ENCODE peak calls at places on chromosomes 16 and 17, in four cellular contexts. U, S, P and E are unnamed samples.

GRCh38 chr16:31496670-31497069 is 11.5 kb downstream of the RUSF1 start:
- DNase-seq in S (no peak), P (no peak), U (no peak), E (no peak)

GRCh38 chr17:29237476-29238132 is 9.1 kb upstream of the CRYBA1 start:
- DNase-seq in U (no peak), S (no peak), P (peak; percentile 30), E (no peak)

GRCh38 chr16:50683689-50684374 is 2.7 kb upstream of the SNX20 start:
- DNase-seq in U (no peak), P (no peak), S (no peak), E (no peak)

GRCh38 chr17:47987240-47987835 is 16.4 kb downstream of the CDK5RAP3 start:
- DNase-seq in U (no peak), S (no peak), P (no peak), E (peak; percentile 40)

GRCh38 chr16:14194706-14195105 is 123.6 kb downstream of the MRTFB start:
- DNase-seq in U (no peak), P (no peak), S (no peak), E (no peak)

GRCh38 chr17:27595208-27595607 is 35.8 kb upstream of the LGALS9 start:
- DNase-seq in P (no peak), U (no peak), S (no peak), E (no peak)

GRCh38 chr16:16033208-16033717 is 83.8 kb downstream of the ABCC1 start:
- DNase-seq in S (no peak), U (no peak), P (peak; percentile 16), E (no peak)

GRCh38 chr16:8571061-8571596 is 19.2 kb downstream of the TMEM114 start:
- DNase-seq in S (peak; percentile 94), U (no peak), P (no peak), E (no peak)

GRCh38 chr16:30375830-30376229 is 1.2 kb downstream of the MYL11 start:
- DNase-seq in P (no peak), S (no peak), U (no peak), E (no peak)

GRCh38 chr17:47225911-47226688 is 17.0 kb downstream of the MYL4 start:
- DNase-seq in P (no peak), U (no peak), S (no peak), E (no peak)

GRCh38 chr17:61324540-61324868 is 75.1 kb upstream of the TBX2 start:
- DNase-seq in S (peak; percentile 49), P (no peak), U (no peak), E (no peak)

GRCh38 chr17:57484081-57484666 is 227.9 kb downstream of the MSI2 start:
- DNase-seq in S (no peak), P (no peak), U (no peak), E (no peak)

GRCh38 chr16:28951410-28951943 is 740 bp downstream of the NFATC2IP start:
- DNase-seq in S (no peak), P (peak; percentile 62), U (no peak), E (peak; percentile 41)

GRCh38 chr17:56130030-56130429 is 23.2 kb upstream of the ANKFN1 start:
- DNase-seq in U (no peak), S (no peak), P (no peak), E (no peak)

GRCh38 chr17:74859439-74860228 is at the start of gene GRIN2C:
- DNase-seq in P (no peak), S (no peak), U (no peak), E (no peak)

GRCh38 chr16:26951950-26952349 is 114.8 kb upstream of the C16orf82 start:
- DNase-seq in S (no peak), P (no peak), U (no peak), E (no peak)

GRCh38 chr16:55671206-55671973 is 15.6 kb downstream of the SLC6A2 start:
- DNase-seq in S (no peak), U (no peak), P (peak; percentile 3), E (peak; percentile 19)

GRCh38 chr17:3973498-3974137 is 9.4 kb upstream of the ATP2A3 start:
- DNase-seq in U (no peak), P (no peak), S (no peak), E (no peak)

GRCh38 chr17:2107050-2107449 is 52.1 kb downstream of the HIC1 start:
- DNase-seq in S (no peak), P (no peak), U (no peak), E (no peak)

GRCh38 chr17:43393944-43394482 is 4.8 kb upstream of the ARL4D start:
- DNase-seq in S (peak; percentile 83), P (peak; percentile 84), U (peak; percentile 91), E (peak; percentile 94)

GRCh38 chr16:4200000-4200780 is 41.7 kb downstream of the SRL start:
- DNase-seq in P (peak; percentile 79), U (peak; percentile 74), S (peak; percentile 50), E (peak; percentile 74)

GRCh38 chr17:20095366-20096080 is 86.4 kb downstream of the SPECC1 start:
- DNase-seq in U (peak; percentile 67), P (peak; percentile 38), S (peak; percentile 43), E (peak; percentile 54)

GRCh38 chr16:30774367-30775130 is 12.4 kb downstream of the RNF40 start:
- DNase-seq in S (no peak), U (no peak), P (no peak), E (no peak)

GRCh38 chr17:7673239-7673638 is 14.1 kb downstream of the TP53 start:
- DNase-seq in S (peak; percentile 27), U (no peak), P (peak; percentile 47), E (peak; percentile 78)

GRCh38 chr16:31216552-31217530 is at the start of gene PYDC1:
- DNase-seq in P (no peak), U (no peak), S (no peak), E (peak; percentile 61)

GRCh38 chr17:30207655-30208054 is 27.8 kb downstream of the SLC6A4 start:
- DNase-seq in U (no peak), S (no peak), P (no peak), E (no peak)

GRCh38 chr16:26672206-26672605 is 394.5 kb upstream of the C16orf82 start:
- DNase-seq in U (no peak), P (no peak), S (no peak), E (no peak)

GRCh38 chr16:78499399-78499798 is 399.9 kb downstream of the WWOX start:
- DNase-seq in S (no peak), U (no peak), P (no peak), E (no peak)

GRCh38 chr16:27698266-27698665 is 148.3 kb downstream of the KATNIP start:
- DNase-seq in S (no peak), P (peak; percentile 62), U (no peak), E (peak; percentile 94)

GRCh38 chr16:50381679-50382440 is 13.1 kb upstream of the BRD7 start:
- DNase-seq in P (peak; percentile 40), S (peak; percentile 68), U (no peak), E (peak; percentile 61)

GRCh38 chr17:67717192-67717623 is 528 bp upstream of the NOL11 start:
- DNase-seq in S (peak; percentile 19), P (no peak), U (no peak), E (no peak)

GRCh38 chr17:68849673-68850260 is 105.4 kb downstream of the ABCA8 start:
- DNase-seq in S (no peak), P (no peak), U (no peak), E (no peak)

GRCh38 chr17:36682804-36683203 is 81.4 kb downstream of the MRM1 start:
- DNase-seq in S (no peak), U (no peak), P (no peak), E (no peak)

GRCh38 chr17:36686123-36686669 is 84.8 kb downstream of the MRM1 start:
- DNase-seq in U (no peak), P (no peak), S (no peak), E (no peak)

GRCh38 chr17:36679815-36680467 is 78.6 kb downstream of the MRM1 start:
- DNase-seq in S (no peak), P (no peak), U (no peak), E (no peak)

GRCh38 chr17:36680701-36681202 is 79.4 kb downstream of the MRM1 start:
- DNase-seq in P (no peak), S (no peak), U (no peak), E (no peak)

DNA sequence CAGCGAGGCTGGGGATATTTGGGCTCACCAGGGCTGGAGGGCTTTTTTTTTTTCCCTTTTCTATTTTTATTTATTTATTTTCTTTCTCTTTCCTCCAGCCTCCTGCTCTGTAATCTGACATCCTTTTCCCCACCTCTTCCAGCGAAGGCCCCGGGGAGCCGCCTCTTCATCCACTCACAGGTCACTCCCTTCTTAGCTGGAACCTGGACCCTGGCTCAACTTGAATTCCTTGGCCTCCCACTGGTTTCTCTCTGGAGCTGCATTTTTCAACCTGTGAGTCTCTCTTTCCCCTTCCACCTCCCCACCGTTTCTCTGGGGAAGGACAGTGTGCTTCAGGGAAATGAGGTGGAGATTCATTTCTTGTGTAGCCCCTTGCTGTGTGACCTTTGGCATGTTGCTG is 82.0 kb downstream of the MRM1 start:
- DNase-seq in P (no peak), S (no peak), U (no peak), E (no peak)
- TF ChIP-seq HMGXB4 in P (no peak), S (no peak), U (no peak), E (no peak)

DNA sequence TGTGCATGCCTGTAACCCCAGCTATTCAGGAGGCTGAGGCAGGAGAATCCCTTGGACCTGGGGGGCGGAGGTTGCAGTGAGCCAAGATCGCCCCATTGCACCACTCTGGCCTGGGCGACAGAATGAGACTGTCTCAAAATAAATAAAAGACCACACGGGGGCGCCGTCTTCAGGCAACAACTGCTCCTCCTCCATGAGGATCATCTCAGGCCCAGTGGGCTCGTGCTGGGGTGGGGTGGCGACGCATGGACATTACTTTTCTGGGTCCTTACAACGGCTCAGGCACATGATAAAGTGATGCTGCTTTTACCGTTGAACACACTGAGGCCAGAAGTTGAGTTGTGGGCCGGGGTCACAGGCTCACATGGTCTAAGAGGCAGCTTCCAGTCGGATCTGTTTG is 56.2 kb downstream of the PRMT7 start:
- DNase-seq in P (peak; percentile 77), U (peak; percentile 58), S (peak; percentile 53), E (peak; percentile 75)
- TF ChIP-seq HMGXB4 in P (no peak), U (no peak), S (no peak), E (peak; percentile 42)

GRCh38 chr17:44867841-44868240 is 20.2 kb downstream of the HIGD1B start:
- DNase-seq in P (no peak), S (no peak), U (no peak), E (no peak)

GRCh38 chr17:44877121-44877520 is 22.1 kb downstream of the EFTUD2 start:
- DNase-seq in S (no peak), P (no peak), U (no peak), E (no peak)

GRCh38 chr17:44875761-44876160 is 23.5 kb downstream of the EFTUD2 start:
- DNase-seq in P (no peak), U (no peak), S (no peak), E (no peak)

GRCh38 chr17:44871546-44871945 is 23.9 kb downstream of the HIGD1B start:
- DNase-seq in P (no peak), U (no peak), S (no peak), E (no peak)

DNA sequence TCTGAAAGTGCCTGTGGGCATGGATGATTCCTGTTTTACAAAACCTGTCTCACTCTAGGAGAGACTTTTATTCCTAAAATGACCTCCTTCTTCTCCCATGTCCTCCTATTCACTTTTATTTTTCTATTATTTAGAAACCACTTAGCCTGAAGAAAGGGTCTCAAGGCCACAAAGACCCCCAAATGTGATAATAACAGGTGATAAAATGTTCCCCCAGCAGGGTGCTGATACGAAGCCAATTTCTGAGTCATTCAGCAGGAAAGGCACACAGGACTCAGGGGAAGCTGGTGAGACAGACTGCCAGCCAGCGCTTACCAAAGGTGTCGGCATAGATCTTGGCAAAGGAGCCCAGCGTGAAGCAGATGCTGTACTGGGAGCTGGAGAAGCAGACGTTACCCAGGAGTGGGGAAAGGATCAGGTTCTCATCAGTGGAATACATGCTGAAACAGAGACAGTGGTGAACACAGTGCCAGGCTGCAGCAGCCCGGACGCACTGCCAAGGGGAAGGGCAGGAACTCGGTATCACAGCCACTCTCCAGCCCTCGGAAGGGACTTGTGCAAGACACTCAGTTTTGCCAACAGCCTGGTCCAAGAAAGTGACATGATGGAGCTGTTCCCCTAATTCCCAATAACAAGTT is 24.6 kb downstream of the HIGD1B start:
- DNase-seq in U (no peak), S (no peak), P (no peak), E (no peak)
- TF ChIP-seq HMGXB4 in U (no peak), S (no peak), P (no peak), E (no peak)

GRCh38 chr17:73474370-73474988 is 162.7 kb upstream of the CDC42EP4 start:
- DNase-seq in S (peak; percentile 9), P (peak; percentile 91), U (peak; percentile 63), E (no peak)
- TF ChIP-seq HMGXB4 in S (no peak), P (no peak), U (no peak), E (no peak)